ENCODE peak calls at places on chromosome 11, in seven cellular contexts. X is GM06990, G is astrocyte of the spinal cord, S is body of pancreas, D is heart right ventricle, Z is H1, H is ovary. L is an unnamed sample.

GRCh38 chr11:67666676-67667489 is 7.5 kb downstream of the ALDH3B2 start:
- DNase-seq in X (no peak), G (no peak), S (no peak), D (no peak), Z (no peak), H (no peak), L (no peak)

GRCh38 chr11:75946531-75947530 is 131.8 kb downstream of the UVRAG start:
- DNase-seq in X (no peak), G (peak), S (peak), D (no peak), Z (no peak), H (peak), L (peak)

GRCh38 chr11:36034572-36035331 is 90.9 kb downstream of the LDLRAD3 start:
- DNase-seq in X (no peak), G (peak), S (no peak), D (no peak), Z (no peak), H (no peak), L (peak)

GRCh38 chr11:22151795-22152194 is 41.1 kb upstream of the ANO5 start:
- DNase-seq in X (no peak), G (no peak), S (no peak), D (no peak), Z (no peak), H (no peak), L (no peak)

GRCh38 chr11:122226810-122227379 is 110.9 kb upstream of the BLID start:
- DNase-seq in X (no peak), G (peak), S (no peak), D (no peak), Z (no peak), H (no peak), L (peak)

GRCh38 chr11:58907780-58908179 is 31.5 kb upstream of the GLYATL1 start:
- DNase-seq in X (no peak), G (no peak), S (no peak), D (no peak), Z (no peak), H (no peak), L (no peak)

GRCh38 chr11:61598886-61599868 is 18.3 kb upstream of the SYT7 start:
- DNase-seq in X (no peak), G (peak), S (no peak), D (peak), Z (peak), H (peak), L (peak)

GRCh38 chr11:67284811-67285540 is 4.1 kb upstream of the ANKRD13D start:
- DNase-seq in X (no peak), G (no peak), S (peak), D (peak), Z (no peak), H (no peak), L (no peak)

GRCh38 chr11:70682056-70682455 is 283.7 kb downstream of the CTTN start:
- DNase-seq in X (no peak), G (no peak), S (no peak), D (no peak), Z (no peak), H (no peak), L (no peak)

GRCh38 chr11:110366234-110366633 is 63.5 kb upstream of the FDX1 start:
- DNase-seq in X (no peak), G (peak), S (peak), D (peak), Z (no peak), H (peak), L (no peak)

GRCh38 chr11:109914809-109915653 is 178.2 kb upstream of the ZC3H12C start:
- DNase-seq in X (no peak), G (peak), S (no peak), D (no peak), Z (no peak), H (no peak), L (peak)

GRCh38 chr11:23313001-23313400 is 452.7 kb upstream of the CCDC179 start:
- DNase-seq in X (no peak), G (peak), S (no peak), D (no peak), Z (no peak), H (no peak), L (peak)

GRCh38 chr11:77345621-77346020 is 44.1 kb upstream of the GDPD4 start:
- DNase-seq in X (no peak), G (peak), S (no peak), D (no peak), Z (no peak), H (no peak), L (peak)

GRCh38 chr11:132576706-132577105 is 955.6 kb downstream of the OPCML start:
- DNase-seq in X (no peak), G (peak), S (no peak), D (no peak), Z (no peak), H (no peak), L (peak)
- TF ChIP-seq CTCF in X (no peak), G (no peak), S (no peak), D (no peak), Z (no peak), H (no peak), L (no peak)

DNA sequence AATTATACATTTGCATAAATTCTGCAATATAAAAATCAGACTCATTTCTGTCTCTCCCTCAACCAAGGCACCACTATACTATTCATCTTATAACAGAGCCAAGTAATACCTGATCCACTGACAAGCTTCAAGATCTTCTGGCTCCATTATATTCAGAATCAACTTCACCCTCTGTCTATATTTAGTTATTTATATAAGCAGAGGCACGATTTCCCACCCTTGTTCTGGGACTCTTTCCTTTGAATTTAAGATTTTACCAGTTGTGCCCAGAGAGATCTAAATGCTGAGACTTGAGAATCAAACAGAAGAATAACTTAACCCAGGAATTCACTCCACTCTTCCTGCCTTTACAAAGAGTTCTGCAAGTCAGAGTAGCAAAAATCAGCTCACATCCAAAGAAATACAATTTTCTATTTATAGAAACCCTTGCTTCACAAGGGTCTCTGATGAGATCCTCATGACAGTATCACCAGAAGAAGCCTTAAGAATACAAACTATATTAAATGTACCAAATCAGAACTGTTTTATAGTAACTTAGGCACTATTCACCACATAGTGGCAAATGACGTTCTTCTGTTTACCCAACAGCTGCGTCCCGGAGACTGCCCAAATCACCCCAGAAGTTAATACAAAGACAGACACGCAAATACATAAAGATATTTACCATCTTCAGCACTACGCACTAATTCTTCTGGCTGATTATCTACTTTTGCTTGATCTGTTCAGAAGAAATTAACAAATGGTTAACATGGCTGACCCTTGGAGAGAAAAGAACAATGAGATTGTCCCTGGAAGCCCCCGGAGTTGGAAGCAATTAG is 32.3 kb upstream of the CCDC89 start:
- DNase-seq in X (no peak), G (peak), S (no peak), D (no peak), Z (no peak), H (no peak), L (no peak)
- H3K4me3 ChIP-seq in X (no peak), G (peak), S (no peak), D (no peak), Z (no peak), H (no peak), L (peak)

DNA sequence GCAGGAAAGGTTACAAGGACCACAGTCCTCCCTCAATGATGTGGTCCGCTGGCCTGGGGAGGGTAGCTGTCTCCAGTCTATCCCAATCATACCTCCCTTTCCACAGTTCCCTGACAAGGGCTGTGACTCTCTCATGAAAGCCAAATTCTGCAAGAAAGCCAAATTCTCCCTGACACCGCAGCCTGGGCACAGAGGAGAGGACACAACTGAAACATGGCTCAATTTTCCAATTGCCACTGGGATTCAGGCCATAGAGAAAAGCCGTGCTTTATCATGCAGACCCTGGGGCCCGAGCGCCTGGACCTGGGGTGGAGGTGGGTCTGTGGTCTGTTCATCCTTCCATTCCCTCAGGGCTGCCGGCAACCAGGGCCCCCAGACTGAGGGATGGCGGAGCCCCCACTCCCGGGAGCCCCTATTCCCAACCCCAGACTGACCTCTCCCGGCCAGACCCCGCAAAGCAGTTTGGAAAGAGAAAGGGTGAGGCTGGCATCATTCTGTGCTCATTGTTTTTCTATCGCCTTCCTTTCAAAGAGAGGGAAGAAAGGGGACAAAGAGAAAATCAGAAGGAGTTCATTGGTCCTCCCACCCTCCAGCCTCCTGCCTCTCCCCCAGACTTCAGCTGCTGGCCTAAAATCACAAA is 239.5 kb downstream of the BUD13 start:
- DNase-seq in X (no peak), G (no peak), S (no peak), D (no peak), Z (peak), H (no peak), L (no peak)
- TF ChIP-seq CTCF in X (peak), G (no peak), S (no peak), D (no peak), Z (peak), H (no peak), L (peak)

GRCh38 chr11:111788464-111788863 is 22.3 kb upstream of the PPP2R1B start:
- DNase-seq in X (no peak), G (no peak), S (no peak), D (no peak), Z (no peak), H (no peak), L (no peak)

GRCh38 chr11:111785886-111786412 is 19.8 kb upstream of the PPP2R1B start:
- DNase-seq in X (no peak), G (no peak), S (no peak), D (no peak), Z (no peak), H (no peak), L (no peak)

GRCh38 chr11:111785076-111785475 is 18.9 kb upstream of the PPP2R1B start:
- DNase-seq in X (no peak), G (no peak), S (no peak), D (no peak), Z (no peak), H (no peak), L (no peak)

GRCh38 chr11:111792314-111792713 is 26.1 kb upstream of the PPP2R1B start:
- DNase-seq in X (no peak), G (no peak), S (no peak), D (no peak), Z (no peak), H (no peak), L (no peak)

DNA sequence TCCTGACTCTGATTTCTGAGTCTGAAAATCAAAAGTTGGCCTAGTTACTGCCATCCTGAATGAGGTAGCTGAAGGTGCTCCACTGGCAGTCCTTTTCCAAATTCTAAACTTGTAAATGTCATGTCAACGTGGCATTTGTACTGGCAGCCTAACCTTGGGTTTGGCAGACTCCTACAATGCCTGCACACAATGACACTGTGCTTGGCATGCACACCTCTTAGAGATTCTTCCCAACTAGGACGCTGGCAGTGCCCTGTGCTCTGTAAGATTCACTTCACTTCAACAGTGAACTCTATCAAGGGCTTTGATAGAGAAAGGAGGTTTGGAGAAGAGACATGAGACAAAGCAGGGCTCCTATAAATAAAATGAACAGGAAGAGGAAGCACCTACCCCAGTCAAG is 21.9 kb upstream of the PPP2R1B start:
- DNase-seq in X (no peak), G (no peak), S (no peak), D (peak), Z (no peak), H (no peak), L (no peak)
- H3K4me3 ChIP-seq in X (no peak), G (no peak), S (no peak), D (no peak), Z (no peak), H (no peak), L (no peak)

GRCh38 chr11:120306519-120307242 is 18.4 kb upstream of the TLCD5 start:
- DNase-seq in X (no peak), G (peak), S (no peak), D (peak), Z (no peak), H (no peak), L (peak)
- TF ChIP-seq CTCF in X (peak), G (peak), S (no peak), D (no peak), Z (peak), H (no peak), L (peak)